ENCODE peak calls at places on chromosomes 12 and 14, in five cellular contexts. F is kidney epithelial cell, X is hepatocyte, P is stomach, L is brain microvascular endothelial cell. E is an unnamed sample.

GRCh38 chr14:69685217-69685616 is 73.8 kb downstream of the SUSD6 start:
- DNase-seq in L (no peak), P (no peak), X (no peak), F (peak; percentile 76), E (no peak)

GRCh38 chr12:116352315-116352835 is 74.9 kb upstream of the MED13L start:
- DNase-seq in L (no peak), X (no peak), F (no peak), P (no peak), E (no peak)

GRCh38 chr12:62260733-62261683 is 804 bp downstream of the USP15 start:
- DNase-seq in X (peak; percentile 66), L (peak; percentile 29), F (peak; percentile 29), P (peak; percentile 32), E (peak; percentile 63)

GRCh38 chr12:10153271-10154144 is 18.4 kb downstream of the OLR1 start:
- DNase-seq in X (peak; percentile 82), L (peak; percentile 73), F (no peak), P (peak; percentile 73), E (peak; percentile 86)

GRCh38 chr14:33307691-33308369 is 369.2 kb downstream of the NPAS3 start:
- DNase-seq in F (no peak), L (no peak), P (no peak), X (no peak), E (no peak)

GRCh38 chr14:100309028-100309718 is 2.9 kb upstream of the SLC25A29 start:
- DNase-seq in P (no peak), X (no peak), F (no peak), L (no peak), E (no peak)

GRCh38 chr14:68297871-68298468 is 478.4 kb downstream of the RAD51B start:
- DNase-seq in F (no peak), P (no peak), X (peak; percentile 24), L (peak; percentile 3), E (no peak)

GRCh38 chr12:47818382-47818700 is 1.4 kb downstream of the HDAC7 start:
- DNase-seq in P (no peak), X (no peak), L (no peak), F (no peak), E (no peak)

GRCh38 chr14:54197369-54197768 is 199.4 kb upstream of the CDKN3 start:
- DNase-seq in P (no peak), F (no peak), L (no peak), X (peak; percentile 13), E (no peak)

GRCh38 chr12:106999444-106999843 is 12.5 kb upstream of the MTERF2 start:
- DNase-seq in F (no peak), P (no peak), L (no peak), X (peak; percentile 27), E (no peak)

GRCh38 chr12:131413471-131413870 is 297.4 kb upstream of the SFSWAP start:
- DNase-seq in F (no peak), X (no peak), L (no peak), P (no peak), E (no peak)

GRCh38 chr12:79206871-79207270 is 342.3 kb downstream of the SYT1 start:
- DNase-seq in F (peak; percentile 26), L (no peak), X (no peak), P (no peak), E (no peak)

GRCh38 chr14:95533391-95533821 is 1.4 kb upstream of the GLRX5 start:
- DNase-seq in X (peak; percentile 42), L (peak; percentile 65), F (no peak), P (no peak), E (no peak)

GRCh38 chr14:55130194-55130550 is 1.1 kb downstream of the LGALS3 start:
- DNase-seq in F (no peak), L (no peak), P (peak; percentile 44), X (no peak), E (no peak)

GRCh38 chr12:108441549-108441948 is 73.5 kb upstream of the FICD start:
- DNase-seq in P (no peak), X (no peak), F (no peak), L (no peak), E (no peak)

GRCh38 chr14:34682787-34683321 is 31.5 kb downstream of the CFL2 start:
- DNase-seq in L (peak; percentile 16), F (no peak), P (no peak), X (no peak), E (no peak)

GRCh38 chr12:100877776-100878175 is 83.2 kb downstream of the ANO4 start:
- DNase-seq in X (no peak), F (no peak), P (no peak), L (no peak), E (no peak)

GRCh38 chr12:87127272-87127671 is 871.1 kb upstream of the MGAT4C start:
- DNase-seq in X (no peak), L (peak; percentile 23), F (no peak), P (no peak), E (no peak)

GRCh38 chr12:100489326-100489725 is 15.7 kb downstream of the NR1H4 start:
- DNase-seq in F (no peak), P (no peak), X (no peak), L (no peak), E (no peak)

GRCh38 chr14:39015964-39016577 is 87.0 kb downstream of the SEC23A start:
- DNase-seq in X (no peak), F (no peak), L (no peak), P (no peak), E (no peak)

GRCh38 chr14:58817846-58818245 is 180.1 kb downstream of the DACT1 start:
- DNase-seq in L (no peak), F (no peak), P (no peak), X (no peak), E (no peak)

GRCh38 chr12:2481951-2482350 is 312.8 kb upstream of the FKBP4 start:
- DNase-seq in P (no peak), X (no peak), L (no peak), F (no peak), E (no peak)

GRCh38 chr12:122875590-122876220 is 20.2 kb downstream of the VPS37B start:
- DNase-seq in L (no peak), F (no peak), P (peak; percentile 39), X (no peak), E (no peak)

GRCh38 chr12:120468846-120469449 is 600 bp downstream of the SRSF9 start:
- DNase-seq in F (no peak), P (peak; percentile 33), X (peak; percentile 46), L (peak; percentile 10), E (peak; percentile 57)

GRCh38 chr12:75814856-75815754 is 216.5 kb downstream of the PHLDA1 start:
- DNase-seq in P (no peak), X (peak; percentile 86), L (peak; percentile 95), F (peak; percentile 92), E (no peak)

GRCh38 chr12:105992849-105993740 is 145.7 kb downstream of the NUAK1 start:
- DNase-seq in F (peak; percentile 49), L (peak; percentile 27), X (no peak), P (no peak), E (no peak)

GRCh38 chr14:52314521-52315354 is 626 bp downstream of the PTGER2 start:
- DNase-seq in X (peak; percentile 30), L (peak; percentile 14), P (peak; percentile 34), F (no peak), E (peak; percentile 69)
- H3K27me3 ChIP-seq in X (peaks cover 20% of the 10 kb centered on the region), L (no peaks in the 10 kb centered on the region), P (no peaks in the 10 kb centered on the region), F (no peaks in the 10 kb centered on the region), E (peaks cover 4% of the 10 kb centered on the region)

DNA sequence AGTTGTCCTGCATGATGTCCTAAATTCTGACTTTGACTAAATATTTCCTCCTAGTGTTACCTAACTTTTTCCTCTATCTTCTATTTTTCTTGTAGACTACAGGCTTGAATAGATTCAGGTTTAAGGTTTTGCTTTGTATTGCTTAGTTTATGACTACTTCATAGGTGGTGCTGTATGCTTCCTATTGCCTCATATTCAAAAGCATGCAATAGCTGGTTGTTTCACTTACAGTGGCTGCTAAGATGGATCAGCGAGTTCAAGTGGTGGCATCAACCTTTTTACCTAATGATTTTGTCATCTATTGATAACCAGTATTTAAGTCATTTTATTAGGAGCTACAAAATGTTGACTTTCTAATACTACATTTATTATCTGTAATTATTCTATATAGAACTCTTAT is 36.3 kb upstream of the BICD1 start:
- DNase-seq in F (no peak), X (no peak), L (no peak), P (no peak), E (no peak)
- TF ChIP-seq CTCF in F (no peak), X (no peak), L (no peak), P (no peak), E (no peak)

GRCh38 chr12:4268549-4269181 is 4.9 kb upstream of the CCND2 start:
- DNase-seq in P (no peak), L (no peak), X (no peak), F (no peak), E (no peak)
- H3K27me3 ChIP-seq in P (no peaks in the 10 kb centered on the region), L (peaks cover 53% of the 10 kb centered on the region), X (peaks cover 29% of the 10 kb centered on the region), F (peaks cover 64% of the 10 kb centered on the region), E (peaks cover 43% of the 10 kb centered on the region)

GRCh38 chr12:73935817-73936216 is 601.8 kb upstream of the ATXN7L3B start:
- DNase-seq in P (no peak), L (no peak), X (peak; percentile 37), F (no peak), E (no peak)
- TF ChIP-seq CTCF in P (no peak), L (peak; percentile 49), X (peak; percentile 54), F (peak; percentile 45), E (no peak)

GRCh38 chr12:12892670-12893290 is 1.4 kb downstream of the GPRC5A start:
- DNase-seq in L (no peak), F (no peak), X (no peak), P (no peak), E (peak; percentile 77)

GRCh38 chr12:12890492-12890814 is 909 bp upstream of the GPRC5A start:
- DNase-seq in X (no peak), P (peak; percentile 54), L (no peak), F (no peak), E (no peak)

GRCh38 chr12:12889701-12890100 is 1.7 kb upstream of the GPRC5A start:
- DNase-seq in X (no peak), F (no peak), P (no peak), L (no peak), E (no peak)

GRCh38 chr12:12891646-12892355 is 439 bp downstream of the GPRC5A start:
- DNase-seq in F (no peak), L (no peak), P (no peak), X (no peak), E (no peak)

GRCh38 chr12:12890815-12891645 is at the start of gene GPRC5A:
- DNase-seq in L (peak; percentile 98), P (peak; percentile 87), F (peak; percentile 73), X (peak; percentile 95), E (peak; percentile 90)
- H3K27me3 ChIP-seq in L (no peaks in the 10 kb centered on the region), P (no peaks in the 10 kb centered on the region), F (no peaks in the 10 kb centered on the region), X (no peaks in the 10 kb centered on the region), E (peaks cover 6% of the 10 kb centered on the region)

DNA sequence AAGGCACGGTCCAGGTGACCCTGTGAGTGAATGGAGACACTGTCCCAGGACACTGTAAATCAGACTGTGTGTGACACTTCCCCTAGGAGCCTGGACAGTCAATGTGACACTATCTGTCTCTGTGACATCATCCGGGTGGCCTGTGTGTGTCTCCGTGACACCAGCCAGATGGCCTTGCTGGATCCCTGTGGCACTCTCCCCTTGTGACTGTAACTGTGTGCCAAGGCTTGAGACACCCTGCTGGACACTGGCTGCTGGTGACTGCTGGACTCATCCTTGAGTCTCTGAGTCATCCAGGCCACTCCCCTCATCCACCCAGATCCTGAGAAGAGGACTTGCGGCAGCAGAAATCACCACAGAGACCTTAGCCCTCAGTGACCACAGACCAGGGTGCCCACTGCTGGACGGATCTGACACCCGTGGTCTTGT is 51.6 kb downstream of the MVK start:
- DNase-seq in X (peak; percentile 44), L (peak; percentile 42), P (no peak), F (no peak), E (no peak)
- TF ChIP-seq CTCF in X (no peak), L (peak; percentile 47), P (no peak), F (no peak), E (no peak)

GRCh38 chr14:101332281-101332680 is 229.0 kb upstream of the DIO3 start:
- DNase-seq in X (no peak), F (no peak), P (no peak), L (no peak), E (no peak)
- H3K27me3 ChIP-seq in X (no peaks in the 10 kb centered on the region), F (no peaks in the 10 kb centered on the region), P (no peaks in the 10 kb centered on the region), L (no peaks in the 10 kb centered on the region), E (no peaks in the 10 kb centered on the region)